ENCODE peak calls at places on chromosomes 16 and 17, in four cellular contexts. O is IMR-90; A is CD4-positive, alpha-beta memory T cell; X is A673. L is an unnamed sample. For H3K9me3, the result is how much of the 10 kb centered on the place peaks cover.

GRCh38 chr17:78839173-78839761 is 1.3 kb downstream of the USP36 start:
- DNase-seq in O (peak), A (peak), X (no peak), L (no peak)

GRCh38 chr17:31564883-31565297 is 173.4 kb downstream of the RAB11FIP4 start:
- DNase-seq in O (peak), A (no peak), X (no peak), L (no peak)

GRCh38 chr17:32289454-32289853 is 23.8 kb downstream of the RHBDL3 start:
- DNase-seq in O (no peak), A (no peak), X (no peak), L (no peak)

GRCh38 chr17:45052052-45052772 is 780 bp upstream of the DCAKD start:
- DNase-seq in O (no peak), A (peak), X (peak), L (peak)

GRCh38 chr17:64747938-64748540 is 85.9 kb upstream of the SMURF2 start:
- DNase-seq in O (peak), A (no peak), X (no peak), L (no peak)

GRCh38 chr17:67994827-67995567 is 1.3 kb downstream of the C17orf58 start:
- DNase-seq in O (peak), A (no peak), X (no peak), L (no peak)

GRCh38 chr16:72172105-72173034 is at the start of gene PMFBP1:
- DNase-seq in O (peak), A (peak), X (peak), L (no peak)

GRCh38 chr17:39196820-39197331 is 593 bp downstream of the CACNB1 start:
- DNase-seq in O (no peak), A (no peak), X (no peak), L (peak)

GRCh38 chr17:69654981-69655581 is 240.6 kb downstream of the MAP2K6 start:
- DNase-seq in O (peak), A (no peak), X (no peak), L (no peak)

GRCh38 chr16:84379008-84379730 is 10.8 kb downstream of the ATP2C2 start:
- DNase-seq in O (no peak), A (no peak), X (no peak), L (peak)

GRCh38 chr16:17369441-17369951 is 101.3 kb downstream of the XYLT1 start:
- DNase-seq in O (no peak), A (peak), X (peak), L (no peak)

GRCh38 chr16:89383095-89384003 is 107.0 kb downstream of the ANKRD11 start:
- DNase-seq in O (peak), A (no peak), X (no peak), L (peak)

GRCh38 chr16:28182183-28182582 is 29.6 kb downstream of the XPO6 start:
- DNase-seq in O (peak), A (no peak), X (no peak), L (no peak)

GRCh38 chr16:84689126-84689525 is 10.7 kb upstream of the USP10 start:
- DNase-seq in O (peak), A (no peak), X (peak), L (peak)

GRCh38 chr16:4862639-4863038 is 15.4 kb downstream of the UBN1 start:
- DNase-seq in O (no peak), A (no peak), X (no peak), L (no peak)

GRCh38 chr16:88369447-88370008 is 13.2 kb upstream of the ZNF469 start:
- DNase-seq in O (no peak), A (no peak), X (no peak), L (no peak)

GRCh38 chr16:72285728-72286127 is 113.8 kb upstream of the PMFBP1 start:
- DNase-seq in O (peak), A (no peak), X (no peak), L (no peak)

GRCh38 chr16:48365601-48366164 is 19.5 kb downstream of the SIAH1 start:
- DNase-seq in O (peak), A (peak), X (peak), L (peak)

GRCh38 chr17:28717578-28718316 is at the start of gene RAB34:
- DNase-seq in O (peak), A (no peak), X (peak), L (no peak)

GRCh38 chr16:29819506-29819905 is 756 bp upstream of the MVP start:
- DNase-seq in O (no peak), A (no peak), X (no peak), L (no peak)

GRCh38 chr17:7654832-7655540 is 4.3 kb downstream of the ATP1B2 start:
- DNase-seq in O (peak), A (no peak), X (peak), L (peak)

GRCh38 chr17:29622337-29623282 is at the start of gene CORO6:
- DNase-seq in O (peak), A (peak), X (peak), L (peak)

GRCh38 chr17:31696184-31696602 is 162.9 kb downstream of the COPRS start:
- DNase-seq in O (peak), A (no peak), X (peak), L (no peak)

GRCh38 chr17:27078296-27078695 is 215.6 kb upstream of the WSB1 start:
- DNase-seq in O (no peak), A (no peak), X (no peak), L (no peak)
- H3K9me3 ChIP-seq in O (under half), A (under half), X (under half), L (under half)

GRCh38 chr16:69182730-69183416 is 4.1 kb upstream of the SNTB2 start:
- DNase-seq in O (no peak), A (no peak), X (no peak), L (peak)
- H3K4me3 ChIP-seq in O (no peak), A (no peak), X (no peak), L (no peak)

GRCh38 chr17:50015146-50015545 is 20.1 kb upstream of the DLX3 start:
- DNase-seq in O (no peak), A (no peak), X (no peak), L (no peak)
- H3K9me3 ChIP-seq in O (under half), A (under half), X (under half), L (under half)

GRCh38 chr17:73643012-73643845 is 1.0 kb downstream of the SDK2 start:
- DNase-seq in O (no peak), A (no peak), X (peak), L (peak)

GRCh38 chr17:73644145-73645049 is at the start of gene SDK2:
- DNase-seq in O (no peak), A (no peak), X (no peak), L (peak)

GRCh38 chr17:73643846-73644144 is 450 bp downstream of the SDK2 start:
- DNase-seq in O (no peak), A (no peak), X (no peak), L (no peak)

GRCh38 chr17:73646409-73647305 is 2.4 kb upstream of the SDK2 start:
- DNase-seq in O (no peak), A (no peak), X (peak), L (peak)

DNA sequence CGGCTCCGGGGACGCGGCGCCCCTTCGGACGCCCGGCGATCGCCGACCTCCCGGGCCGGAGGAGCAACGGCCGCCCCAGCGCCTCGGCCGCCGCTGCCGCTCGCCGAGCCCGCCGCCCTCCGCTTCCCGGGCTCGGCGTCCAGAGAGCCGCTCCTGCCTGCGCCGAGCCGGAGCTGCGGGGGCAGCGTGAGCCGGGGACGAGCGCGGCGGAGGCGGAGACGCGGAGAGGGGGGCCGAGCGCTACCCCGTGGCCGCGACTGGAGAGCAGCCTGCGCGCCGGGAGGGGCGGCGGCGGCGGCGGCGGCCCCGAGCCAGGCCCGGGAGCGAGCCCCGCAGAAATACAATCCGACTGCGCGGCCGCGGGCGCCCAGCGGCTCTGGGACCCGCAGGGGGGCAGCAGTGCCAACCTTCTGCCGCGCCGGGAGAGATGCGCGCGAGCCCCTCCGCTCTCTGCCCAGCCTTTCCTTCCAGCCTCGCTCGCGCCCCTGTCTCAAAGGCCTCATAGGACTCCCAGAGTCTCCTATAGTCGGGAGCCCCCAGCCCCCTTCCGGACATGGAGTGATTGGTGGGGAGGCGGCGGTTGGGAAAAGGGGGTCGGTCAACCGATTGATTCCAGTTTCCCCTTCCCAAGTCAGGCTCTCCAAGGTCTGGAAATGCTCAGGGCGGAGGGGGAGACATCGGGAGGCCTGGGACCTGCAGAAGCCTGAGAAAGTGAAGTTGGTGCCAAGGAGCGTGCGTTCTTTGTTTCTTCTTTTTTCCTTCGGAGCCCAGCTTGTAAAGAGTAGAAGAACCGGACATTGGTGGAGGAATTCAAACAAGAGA is 1.0 kb upstream of the SDK2 start:
- DNase-seq in O (no peak), A (no peak), X (peak), L (peak)
- H3K4me3 ChIP-seq in O (no peak), A (no peak), X (peak), L (peak)

GRCh38 chr16:35363510-35363909 is 1904.1 kb downstream of the TP53TG3F start:
- DNase-seq in O (no peak), A (no peak), X (no peak), L (no peak)
- H3K9me3 ChIP-seq in O (under half), A (under half), X (under half), L (under half)

DNA sequence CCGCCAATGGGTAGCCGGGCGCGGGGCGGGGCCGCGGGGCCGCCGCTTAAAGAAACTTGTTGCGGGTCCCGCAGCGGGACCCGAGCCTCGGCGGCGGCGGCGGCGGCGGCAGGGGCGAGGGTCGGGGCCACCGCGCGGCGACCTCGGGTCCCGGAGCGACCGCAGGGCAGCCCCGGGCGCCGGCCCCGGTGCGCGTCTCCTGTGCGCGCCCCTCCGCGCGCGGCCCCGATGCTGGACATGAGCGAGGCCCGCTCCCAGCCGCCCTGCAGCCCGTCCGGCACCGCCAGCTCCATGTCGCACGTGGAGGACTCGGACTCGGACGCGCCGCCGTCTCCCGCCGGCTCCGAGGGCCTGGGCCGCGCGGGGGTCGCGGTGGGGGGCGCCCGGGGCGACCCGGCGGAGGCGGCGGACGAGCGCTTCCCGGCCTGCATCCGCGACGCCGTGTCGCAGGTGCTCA is at the start of gene SOX8:
- DNase-seq in O (no peak), A (no peak), X (no peak), L (no peak)
- H3K4me3 ChIP-seq in O (peak), A (no peak), X (peak), L (peak)

GRCh38 chr16:3311496-3311895 is 6.2 kb downstream of the ZNF75A start:
- DNase-seq in O (no peak), A (no peak), X (no peak), L (no peak)

GRCh38 chr16:3321802-3322201 is 16.5 kb downstream of the ZNF75A start:
- DNase-seq in O (no peak), A (no peak), X (no peak), L (no peak)

DNA sequence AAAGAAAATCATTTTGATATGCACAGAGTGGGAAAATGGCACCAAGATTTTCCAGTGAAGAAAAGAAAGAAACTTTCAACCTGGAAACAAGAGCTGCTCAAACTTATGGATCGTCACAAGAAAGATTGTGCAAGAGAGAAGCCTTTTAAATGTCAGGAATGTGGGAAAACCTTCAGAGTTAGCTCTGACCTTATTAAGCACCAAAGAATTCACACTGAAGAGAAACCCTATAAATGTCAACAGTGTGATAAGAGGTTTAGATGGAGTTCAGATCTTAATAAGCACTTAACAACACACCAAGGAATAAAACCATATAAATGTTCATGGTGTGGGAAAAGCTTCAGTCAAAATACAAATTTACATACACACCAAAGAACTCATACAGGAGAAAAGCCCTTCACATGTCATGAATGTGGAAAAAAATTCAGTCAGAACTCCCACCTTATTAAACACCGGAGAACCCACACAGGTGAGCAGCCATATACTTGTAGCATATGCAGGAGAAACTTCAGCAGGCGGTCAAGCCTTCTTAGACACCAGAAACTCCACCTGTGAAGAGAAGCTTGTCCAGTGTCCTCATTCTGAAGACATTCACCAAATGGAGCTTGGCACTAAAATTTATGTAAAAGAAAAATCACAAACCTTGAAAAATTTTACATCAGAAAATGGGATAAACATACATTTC is 12.2 kb downstream of the ZNF75A start:
- DNase-seq in O (peak), A (no peak), X (no peak), L (no peak)
- H3K9me3 ChIP-seq in O (half or more), A (under half), X (half or more), L (under half)

DNA sequence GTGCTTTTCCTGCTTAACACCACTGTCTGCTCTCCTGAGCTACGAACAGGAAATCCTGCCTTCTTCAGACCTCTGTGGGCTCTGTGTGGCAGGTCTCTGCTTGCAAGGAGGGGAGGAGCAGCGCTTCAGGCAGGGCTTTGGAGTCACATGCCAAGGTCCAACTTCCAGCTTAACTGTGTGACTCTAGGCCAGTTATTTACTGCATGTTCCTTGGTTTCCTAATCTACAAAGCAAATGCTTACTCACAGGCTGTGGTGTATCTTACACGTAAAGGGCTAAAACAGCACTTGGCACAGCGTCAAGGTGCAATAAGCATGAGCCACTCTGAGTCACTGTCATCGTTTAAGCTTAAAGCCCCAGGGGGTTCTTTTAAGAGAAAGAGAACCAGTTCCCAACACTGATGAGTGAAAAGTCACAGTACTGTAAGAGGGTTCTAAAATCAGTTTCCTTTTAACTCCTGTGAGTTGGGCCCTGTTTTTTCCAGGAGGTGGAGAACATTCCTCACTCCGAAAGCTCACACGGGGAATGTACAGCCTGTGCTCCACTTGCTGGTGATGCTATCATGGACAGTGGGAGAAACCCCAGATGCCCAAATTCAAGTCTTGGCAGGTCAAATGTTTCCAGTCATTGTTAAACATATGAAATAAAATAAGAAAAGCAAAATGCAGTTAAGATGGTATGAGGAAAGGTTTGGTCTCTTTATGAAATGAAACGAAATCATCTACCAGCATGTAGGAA is 54.1 kb upstream of the BCAR1 start:
- DNase-seq in O (peak), A (peak), X (peak), L (peak)
- H3K4me3 ChIP-seq in O (no peak), A (no peak), X (peak), L (no peak)

GRCh38 chr16:50551243-50551642 is 3.0 kb downstream of the NKD1 start:
- DNase-seq in O (no peak), A (no peak), X (no peak), L (no peak)

GRCh38 chr16:50548659-50549560 is 714 bp downstream of the NKD1 start:
- DNase-seq in O (no peak), A (no peak), X (peak), L (peak)

GRCh38 chr16:50549561-50549915 is 1.3 kb downstream of the NKD1 start:
- DNase-seq in O (no peak), A (no peak), X (no peak), L (no peak)

GRCh38 chr16:50547944-50548658 is at the start of gene NKD1:
- DNase-seq in O (peak), A (peak), X (peak), L (peak)

DNA sequence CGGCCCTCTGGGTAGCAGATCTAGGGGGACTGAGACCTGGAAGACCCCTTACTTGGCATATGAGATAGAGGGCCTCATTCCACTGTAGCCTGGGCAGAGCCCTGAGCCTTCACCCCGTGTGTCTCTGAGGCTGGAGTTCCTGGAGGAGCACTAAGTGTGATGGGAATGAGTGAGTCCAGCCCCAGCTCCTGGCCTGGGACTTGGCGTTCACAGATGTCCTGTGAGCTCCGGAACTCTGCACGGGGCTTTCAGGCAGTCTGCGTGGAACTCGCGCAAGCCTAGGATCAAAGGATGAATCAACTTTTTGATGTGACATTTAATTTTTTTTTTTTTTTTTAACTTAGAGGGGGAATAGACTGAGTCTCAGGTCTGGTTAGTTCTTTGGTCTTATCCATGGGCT is 1.8 kb downstream of the NKD1 start:
- DNase-seq in O (no peak), A (no peak), X (no peak), L (no peak)
- H3K9me3 ChIP-seq in O (under half), A (under half), X (under half), L (under half)